ENCODE peak calls at places on chromosomes 7 and 10, in five cellular contexts. V is suprapubic skin, H is tibial nerve, G is GM12878, N is upper lobe of left lung. R is an unnamed sample.

GRCh38 chr7:4769753-4770152 is 5.7 kb upstream of the AP5Z1 start:
- DNase-seq in G (no peak), N (no peak), V (no peak), H (no peak), R (no peak)

GRCh38 chr10:62354941-62355340 is 19.2 kb upstream of the ZNF365 start:
- DNase-seq in N (no peak), V (no peak), G (no peak), H (no peak), R (no peak)

GRCh38 chr10:124155781-124156401 is 62.5 kb upstream of the CHST15 start:
- DNase-seq in N (peak), G (no peak), V (no peak), H (no peak), R (peak)

GRCh38 chr7:93043393-93043985 is 74.3 kb downstream of the SAMD9 start:
- DNase-seq in N (peak), V (no peak), G (no peak), H (no peak), R (no peak)

GRCh38 chr10:100908378-100908777 is 4.4 kb upstream of the SLF2 start:
- DNase-seq in N (no peak), H (no peak), G (no peak), V (no peak), R (no peak)

GRCh38 chr7:96547371-96547811 is 162.3 kb downstream of the SEM1 start:
- DNase-seq in H (no peak), N (no peak), V (no peak), G (no peak), R (no peak)

GRCh38 chr7:144009361-144009760 is 9.2 kb downstream of the OR6B1 start:
- DNase-seq in N (no peak), V (no peak), H (no peak), G (no peak), R (no peak)

GRCh38 chr10:86535057-86535882 is 13.7 kb upstream of the WAPL start:
- DNase-seq in N (peak), G (no peak), V (peak), H (peak), R (peak)

GRCh38 chr7:141456298-141456697 is 94.9 kb upstream of the AGK start:
- DNase-seq in H (no peak), G (no peak), V (no peak), N (no peak), R (no peak)

GRCh38 chr10:50624866-50625491 is 1.2 kb upstream of the SGMS1 start:
- DNase-seq in N (peak), H (peak), V (peak), G (no peak), R (peak)

GRCh38 chr10:60611291-60611747 is 167.0 kb upstream of the CDK1 start:
- DNase-seq in G (no peak), V (no peak), H (no peak), N (no peak), R (no peak)

GRCh38 chr10:123743441-123744225 is 77.5 kb downstream of the GPR26 start:
- DNase-seq in N (no peak), H (no peak), V (peak), G (no peak), R (no peak)

GRCh38 chr7:39353615-39354376 is 212.4 kb upstream of the YAE1 start:
- DNase-seq in G (no peak), H (no peak), V (no peak), N (peak), R (peak)

GRCh38 chr7:94087664-94088352 is 83.7 kb upstream of the BET1 start:
- DNase-seq in G (peak), H (no peak), N (no peak), V (no peak), R (no peak)

GRCh38 chr7:40428421-40428820 is 293.6 kb downstream of the SUGCT start:
- DNase-seq in H (no peak), V (no peak), N (no peak), G (no peak), R (no peak)

GRCh38 chr7:87216701-87217508 is 2.6 kb downstream of the TMEM243 start:
- DNase-seq in H (no peak), G (peak), V (no peak), N (no peak), R (no peak)

GRCh38 chr10:89426230-89426868 is 12.0 kb downstream of the IFIT5 start:
- DNase-seq in H (no peak), G (no peak), V (no peak), N (no peak), R (no peak)

GRCh38 chr10:117461766-117462423 is 80.7 kb upstream of the EMX2 start:
- DNase-seq in N (peak), V (peak), H (no peak), G (no peak), R (peak)

GRCh38 chr10:131519723-131520122 is 208.2 kb upstream of the TCERG1L start:
- DNase-seq in V (no peak), N (peak), G (no peak), H (no peak), R (no peak)

GRCh38 chr7:607938-608337 is 88.3 kb upstream of the PDGFA start:
- DNase-seq in G (no peak), H (no peak), N (no peak), V (no peak), R (no peak)

GRCh38 chr7:149733554-149734513 is 39.6 kb downstream of the ZNF467 start:
- DNase-seq in G (no peak), N (no peak), V (no peak), H (no peak), R (peak)

GRCh38 chr10:97314677-97315076 is 4.4 kb upstream of the FRAT1 start:
- DNase-seq in G (no peak), H (no peak), V (no peak), N (no peak), R (no peak)

GRCh38 chr7:136009488-136010079 is 32.4 kb upstream of the MTPN start:
- DNase-seq in N (no peak), V (no peak), G (no peak), H (no peak), R (no peak)

GRCh38 chr7:42192851-42193456 is 44.1 kb downstream of the GLI3 start:
- DNase-seq in G (no peak), V (no peak), H (no peak), N (no peak), R (no peak)

GRCh38 chr7:107939472-107940145 is 48.6 kb downstream of the DLD start:
- DNase-seq in N (no peak), H (no peak), G (no peak), V (no peak), R (peak)

GRCh38 chr10:4916086-4916716 is 47.0 kb upstream of the AKR1C1 start:
- DNase-seq in H (no peak), V (no peak), G (no peak), N (no peak), R (no peak)

GRCh38 chr10:114694735-114695134 is 36.7 kb upstream of the ABLIM1 start:
- DNase-seq in N (no peak), G (no peak), H (no peak), V (no peak), R (no peak)

GRCh38 chr10:121092341-121093099 is 241.4 kb downstream of the WDR11 start:
- DNase-seq in N (no peak), V (no peak), G (no peak), H (peak), R (no peak)

GRCh38 chr10:95208702-95209391 is 14.8 kb downstream of the ACSM6 start:
- DNase-seq in N (no peak), G (no peak), H (no peak), V (no peak), R (no peak)

GRCh38 chr7:47320296-47320695 is 261.6 kb downstream of the TNS3 start:
- DNase-seq in H (no peak), N (no peak), G (no peak), V (peak), R (no peak)

GRCh38 chr7:102914585-102914984 is 1.8 kb downstream of the LRRC17 start:
- DNase-seq in H (peak), G (no peak), N (no peak), V (no peak), R (peak)

GRCh38 chr7:20290505-20291111 is 40.1 kb upstream of the ITGB8 start:
- DNase-seq in H (no peak), N (no peak), V (no peak), G (peak), R (no peak)

GRCh38 chr7:66524738-66525137 is 103.9 kb upstream of the KCTD7 start:
- DNase-seq in V (no peak), H (no peak), N (peak), G (no peak), R (no peak)

GRCh38 chr10:93893646-93894515 is at the start of gene SLC35G1:
- DNase-seq in N (peak), V (no peak), H (no peak), G (peak), R (peak)

DNA sequence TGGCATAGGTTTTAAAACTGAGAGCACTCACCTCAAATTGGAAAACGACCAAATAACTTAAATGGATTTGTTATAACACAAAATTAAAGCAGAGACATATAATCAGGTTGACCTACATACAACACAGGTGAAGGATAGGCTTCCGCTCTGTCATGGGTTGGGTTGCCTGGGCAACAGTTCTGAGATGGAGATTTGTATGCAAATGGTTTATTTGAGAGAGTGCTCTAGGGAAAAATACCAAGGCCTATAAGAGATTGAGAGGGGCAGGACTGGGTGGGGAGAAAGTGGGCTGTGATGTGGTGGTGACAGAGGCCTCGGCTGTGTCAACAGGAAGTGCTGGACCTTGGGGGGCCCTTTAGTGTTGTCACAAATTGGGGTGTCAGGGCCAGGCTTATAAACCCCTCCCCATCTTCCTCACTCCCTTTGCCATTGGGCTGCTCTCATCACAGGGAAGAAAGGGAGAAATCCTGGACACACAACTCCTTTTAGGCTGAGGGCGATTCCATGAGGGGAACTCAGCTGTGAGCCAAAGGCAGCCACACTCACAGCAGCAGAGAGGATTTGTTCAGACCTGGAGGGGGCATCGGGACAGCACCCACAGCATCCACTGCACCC is 105.5 kb upstream of the LYZL1 start:
- DNase-seq in G (no peak), H (no peak), N (no peak), V (no peak), R (no peak)
- TF ChIP-seq EP300 in G (no peak), H (no peak), N (no peak), V (no peak), R (no peak)

DNA sequence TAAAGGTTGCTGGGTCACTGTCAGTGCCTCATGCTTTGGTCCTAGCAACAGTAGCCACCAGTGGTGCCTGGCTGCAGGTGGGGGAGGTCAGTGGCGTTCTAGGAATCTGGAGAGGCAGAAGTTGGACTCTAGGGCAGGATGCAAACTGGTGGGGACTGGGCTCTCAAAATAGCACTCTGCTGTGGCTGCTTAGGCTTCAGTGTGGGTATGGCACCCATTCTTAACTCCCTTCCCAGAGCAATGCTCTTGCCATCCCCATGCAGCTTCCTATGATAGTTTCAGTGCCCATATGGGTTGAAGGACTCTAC is 330.8 kb downstream of the PCDH15 start:
- DNase-seq in H (no peak), N (no peak), V (no peak), G (no peak), R (no peak)
- H3K4me3 ChIP-seq in H (no peak), N (no peak), V (no peak), G (no peak), R (no peak)

DNA sequence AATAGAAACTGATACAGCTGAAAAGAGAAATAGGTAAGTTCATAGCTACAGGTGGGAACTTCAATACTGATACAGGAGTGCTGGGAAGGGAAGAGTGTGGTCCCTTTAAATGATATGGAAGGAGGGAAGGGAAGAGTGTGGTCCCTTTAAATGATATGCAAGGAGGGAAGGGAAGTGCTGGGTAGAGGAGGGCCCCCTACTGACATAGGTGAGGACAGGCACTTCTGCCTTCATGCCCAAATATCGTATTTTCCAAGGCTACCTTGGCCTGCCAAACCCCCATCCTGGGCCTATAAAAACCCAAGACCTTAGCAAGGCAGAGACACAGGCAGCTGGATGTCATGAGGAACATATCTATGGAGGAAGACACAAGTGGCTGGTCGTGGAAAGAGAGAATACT is 92.3 kb downstream of the MAGI2 start:
- DNase-seq in G (no peak), V (no peak), H (no peak), N (no peak), R (no peak)
- TF ChIP-seq CTCF in G (peak), V (no peak), H (no peak), N (no peak), R (no peak)

GRCh38 chr10:15059914-15060313 is 16.2 kb downstream of the OLAH start:
- DNase-seq in G (no peak), V (no peak), N (no peak), H (no peak), R (no peak)

GRCh38 chr10:15060638-15061037 is 16.9 kb downstream of the OLAH start:
- DNase-seq in H (no peak), V (no peak), G (no peak), N (no peak), R (no peak)

GRCh38 chr10:15053061-15053460 is 9.3 kb downstream of the OLAH start:
- DNase-seq in G (no peak), H (no peak), V (no peak), N (no peak), R (no peak)

DNA sequence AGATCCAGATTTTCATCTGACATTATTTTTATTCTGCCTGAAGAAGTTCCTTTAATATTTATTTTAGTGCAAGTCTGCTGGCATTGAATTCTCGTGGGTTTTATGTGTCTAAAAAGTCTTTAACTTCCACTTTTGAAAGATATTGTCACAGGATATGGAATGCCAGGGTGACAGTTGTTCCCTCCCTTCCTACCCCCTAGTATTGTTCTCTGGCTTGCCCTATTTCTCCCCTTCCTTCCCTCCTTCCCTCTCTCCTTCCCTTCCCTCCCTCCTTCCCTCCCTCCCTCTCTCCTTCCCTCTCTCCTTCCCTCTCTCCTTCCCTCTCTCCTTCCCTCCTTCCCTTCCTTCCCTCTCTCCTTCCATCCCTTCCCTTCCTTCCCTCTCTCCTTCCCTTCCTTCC is 14.9 kb downstream of the OLAH start:
- DNase-seq in N (no peak), H (no peak), V (no peak), G (no peak), R (no peak)
- TF ChIP-seq EP300 in N (no peak), H (no peak), V (no peak), G (no peak), R (no peak)

R was measured in sigmoid colon.